ENCODE peak calls at places on chromosomes 12 and 14, in nine cellular contexts. H, Y, S, V, F, A, B, R and W are unnamed samples.

GRCh38 chr14:46279776-46280175 is 371.8 kb downstream of the RPL10L start:
- DNase-seq in B (no peak), R (no peak), F (no peak), A (no peak), V (no peak), Y (no peak), H (no peak), S (no peak), W (no peak)

GRCh38 chr12:123050913-123051312 is 70.4 kb downstream of the ARL6IP4 start:
- DNase-seq in S (no peak), F (no peak), B (no peak), A (no peak), V (no peak), H (no peak), R (no peak), Y (no peak), W (no peak)

GRCh38 chr14:95069018-95069417 is 88.3 kb downstream of the DICER1 start:
- DNase-seq in V (no peak), F (no peak), Y (no peak), A (no peak), B (no peak), H (no peak), R (no peak), S (no peak), W (no peak)

GRCh38 chr14:25010471-25010870 is 39.5 kb downstream of the STXBP6 start:
- DNase-seq in B (no peak), Y (no peak), H (no peak), F (no peak), S (no peak), A (no peak), R (no peak), V (no peak), W (no peak)

GRCh38 chr12:108801736-108802665 is 55.4 kb downstream of the SSH1 start:
- DNase-seq in S (no peak), Y (no peak), A (no peak), B (peak; percentile 66), H (no peak), V (no peak), R (no peak), F (no peak), W (no peak)

GRCh38 chr14:77376380-77376770 is 519 bp downstream of the TMED8 start:
- DNase-seq in Y (no peak), A (no peak), V (peak; percentile 71), F (peak; percentile 12), B (no peak), S (peak; percentile 23), H (peak; percentile 31), R (peak; percentile 41), W (peak; percentile 9)

GRCh38 chr14:71591929-71592328 is 340.3 kb upstream of the RGS6 start:
- DNase-seq in S (no peak), R (no peak), Y (peak; percentile 74), V (no peak), H (no peak), F (no peak), B (peak; percentile 67), A (no peak), W (no peak)

GRCh38 chr14:29805415-29806123 is 122.1 kb downstream of the PRKD1 start:
- DNase-seq in R (no peak), S (no peak), H (no peak), B (peak; percentile 98), V (no peak), Y (peak; percentile 90), F (no peak), A (no peak), W (no peak)

GRCh38 chr14:63308723-63309317 is 9.9 kb downstream of the GPHB5 start:
- DNase-seq in S (peak; percentile 2), R (no peak), Y (no peak), H (no peak), A (peak; percentile 37), V (no peak), B (peak; percentile 33), F (no peak), W (no peak)

GRCh38 chr12:109737631-109738030 is 24.0 kb downstream of the FAM222A start:
- DNase-seq in B (no peak), F (no peak), H (no peak), R (no peak), S (no peak), A (no peak), V (peak; percentile 12), Y (no peak), W (no peak)

GRCh38 chr12:95881331-95881955 is 22.7 kb downstream of the SNRPF start:
- DNase-seq in F (no peak), V (no peak), B (peak; percentile 25), A (peak; percentile 68), R (no peak), Y (no peak), H (no peak), S (no peak), W (no peak)

GRCh38 chr14:20332386-20332945 is 613 bp downstream of the CCNB1IP1 start:
- DNase-seq in A (no peak), Y (no peak), B (peak; percentile 26), V (no peak), F (no peak), S (no peak), R (no peak), H (no peak), W (no peak)

GRCh38 chr12:122963928-122964240 is 2.4 kb downstream of the ABCB9 start:
- DNase-seq in R (no peak), V (no peak), A (peak; percentile 58), B (peak; percentile 67), H (no peak), Y (no peak), S (no peak), F (no peak), W (no peak)

GRCh38 chr12:118038122-118038521 is 21.6 kb downstream of the RFC5 start:
- DNase-seq in R (no peak), S (no peak), V (no peak), A (peak; percentile 27), Y (no peak), H (no peak), F (no peak), B (no peak), W (no peak)

GRCh38 chr12:103855036-103855712 is 14.1 kb upstream of the NT5DC3 start:
- DNase-seq in R (no peak), V (no peak), Y (no peak), A (no peak), F (no peak), S (no peak), H (no peak), B (peak; percentile 64), W (no peak)

GRCh38 chr14:32701475-32701874 is 237.2 kb upstream of the NPAS3 start:
- DNase-seq in F (no peak), V (no peak), B (no peak), Y (no peak), H (no peak), S (no peak), A (no peak), R (no peak), W (no peak)

GRCh38 chr12:3641428-3641883 is 111.5 kb downstream of the CRACR2A start:
- DNase-seq in B (peak; percentile 61), V (no peak), A (no peak), F (no peak), H (no peak), S (no peak), Y (peak; percentile 23), R (no peak), W (no peak)

GRCh38 chr12:105930612-105931011 is 208.1 kb downstream of the NUAK1 start:
- DNase-seq in Y (no peak), R (no peak), F (no peak), B (peak; percentile 39), V (no peak), H (no peak), S (no peak), A (no peak), W (no peak)

GRCh38 chr12:80165741-80166140 is 66.4 kb downstream of the OTOGL start:
- DNase-seq in F (no peak), R (no peak), Y (no peak), S (no peak), V (no peak), H (no peak), B (no peak), A (no peak), W (no peak)

GRCh38 chr14:72126561-72126960 is 194.3 kb downstream of the RGS6 start:
- DNase-seq in V (no peak), F (no peak), Y (no peak), A (no peak), H (no peak), S (no peak), B (no peak), R (no peak), W (no peak)

GRCh38 chr12:11826607-11827006 is 177.1 kb downstream of the ETV6 start:
- DNase-seq in Y (no peak), B (no peak), F (no peak), S (no peak), V (no peak), A (no peak), R (no peak), H (no peak), W (no peak)

GRCh38 chr12:575948-576612 is 87.2 kb downstream of the NINJ2 start:
- DNase-seq in F (peak; percentile 78), V (peak; percentile 94), R (peak; percentile 89), H (peak; percentile 86), Y (no peak), A (peak; percentile 72), B (peak; percentile 77), S (peak; percentile 82), W (peak; percentile 83)

GRCh38 chr12:2687058-2687457 is 107.7 kb upstream of the FKBP4 start:
- DNase-seq in R (no peak), Y (no peak), A (no peak), S (no peak), V (no peak), F (no peak), B (no peak), H (no peak), W (no peak)

GRCh38 chr12:91717804-91718203 is 427.8 kb downstream of the BTG1 start:
- DNase-seq in H (no peak), A (no peak), F (no peak), R (no peak), B (no peak), S (no peak), V (no peak), Y (no peak), W (no peak)

GRCh38 chr14:68862954-68863594 is 70.2 kb upstream of the ZFP36L1 start:
- DNase-seq in R (peak; percentile 68), F (peak; percentile 58), Y (peak; percentile 31), H (peak; percentile 58), A (peak; percentile 76), B (peak; percentile 90), S (peak; percentile 67), V (peak; percentile 85), W (peak; percentile 56)

GRCh38 chr14:105894125-105894977 is 368.0 kb downstream of the TMEM121 start:
- DNase-seq in F (no peak), R (peak; percentile 16), Y (no peak), S (no peak), V (peak; percentile 46), B (no peak), H (no peak), A (no peak), W (no peak)

GRCh38 chr14:85333313-85333712 is 196.6 kb upstream of the FLRT2 start:
- DNase-seq in S (no peak), R (no peak), Y (no peak), V (no peak), H (no peak), B (peak; percentile 55), A (no peak), F (no peak), W (no peak)

GRCh38 chr14:52700701-52701172 is 5.4 kb upstream of the ERO1A start:
- DNase-seq in V (no peak), B (peak; percentile 48), H (no peak), S (no peak), Y (no peak), F (no peak), R (no peak), A (no peak), W (no peak)

GRCh38 chr12:92543872-92544271 is 158.9 kb upstream of the PLEKHG7 start:
- DNase-seq in H (no peak), F (no peak), B (no peak), A (no peak), S (no peak), V (no peak), Y (no peak), R (no peak), W (no peak)

GRCh38 chr14:68961781-68962584 is 17.1 kb downstream of the ACTN1 start:
- DNase-seq in A (peak; percentile 52), V (no peak), F (no peak), Y (no peak), B (no peak), H (no peak), S (no peak), R (no peak), W (no peak)

GRCh38 chr12:82665142-82665923 is 21.4 kb upstream of the TMTC2 start:
- DNase-seq in A (no peak), H (no peak), R (no peak), B (no peak), V (no peak), F (no peak), S (no peak), Y (no peak), W (no peak)